ENCODE peak calls at places on chromosomes 12 and 14, in four cellular contexts. J, A, V and E are unnamed samples. For H3K4me1, the result is how much of the 10 kb centered on the place peaks cover.

GRCh38 chr12:104115587-104115975 is 22.4 kb downstream of the NFYB start:
- DNase-seq in V (no peak), A (no peak), J (no peak), E (no peak)

GRCh38 chr12:12979731-12980259 is 20.3 kb downstream of the HEBP1 start:
- DNase-seq in V (no peak), A (no peak), J (no peak), E (no peak)

GRCh38 chr14:69901113-69901951 is 22.1 kb downstream of the SMOC1 start:
- DNase-seq in A (peak), V (no peak), J (no peak), E (no peak)

GRCh38 chr12:52057958-52058576 is 6.8 kb downstream of the NR4A1 start:
- DNase-seq in A (no peak), V (no peak), J (no peak), E (no peak)

GRCh38 chr12:104736307-104736706 is 221.8 kb downstream of the SLC41A2 start:
- DNase-seq in A (no peak), J (no peak), V (no peak), E (no peak)

GRCh38 chr14:102804858-102805257 is 27.6 kb downstream of the TRAF3 start:
- DNase-seq in A (no peak), J (no peak), V (no peak), E (no peak)

GRCh38 chr12:92696240-92696639 is 6.5 kb upstream of the PLEKHG7 start:
- DNase-seq in V (no peak), J (no peak), A (no peak), E (peak)

GRCh38 chr12:49748800-49749199 is 7.4 kb downstream of the TMBIM6 start:
- DNase-seq in J (no peak), V (no peak), A (no peak), E (no peak)

GRCh38 chr12:51005671-51006070 is 20.5 kb downstream of the SLC11A2 start:
- DNase-seq in A (peak), V (no peak), J (no peak), E (no peak)

GRCh38 chr14:23569443-23570151 is 2.0 kb upstream of the AP1G2 start:
- DNase-seq in A (peak), V (no peak), J (no peak), E (peak)

GRCh38 chr12:120199595-120200306 is 1.2 kb downstream of the RPLP0 start:
- DNase-seq in A (no peak), J (no peak), V (no peak), E (no peak)

GRCh38 chr14:68423686-68424085 is 369.2 kb downstream of the ZFP36L1 start:
- DNase-seq in J (no peak), A (no peak), V (no peak), E (no peak)

GRCh38 chr12:4277856-4278581 is 4.5 kb downstream of the CCND2 start:
- DNase-seq in J (no peak), V (no peak), A (no peak), E (no peak)

GRCh38 chr12:96719671-96720362 is 187.2 kb upstream of the NEDD1 start:
- DNase-seq in A (no peak), J (no peak), V (no peak), E (no peak)
- H3K4me3 ChIP-seq in A (peak), J (peak), V (peak), E (no peak)

GRCh38 chr12:132131229-132131628 is 12.9 kb downstream of the DDX51 start:
- DNase-seq in V (no peak), J (no peak), A (no peak), E (no peak)
- H3K4me1 ChIP-seq in V (under half), J (under half), A (under half), E (under half)

DNA sequence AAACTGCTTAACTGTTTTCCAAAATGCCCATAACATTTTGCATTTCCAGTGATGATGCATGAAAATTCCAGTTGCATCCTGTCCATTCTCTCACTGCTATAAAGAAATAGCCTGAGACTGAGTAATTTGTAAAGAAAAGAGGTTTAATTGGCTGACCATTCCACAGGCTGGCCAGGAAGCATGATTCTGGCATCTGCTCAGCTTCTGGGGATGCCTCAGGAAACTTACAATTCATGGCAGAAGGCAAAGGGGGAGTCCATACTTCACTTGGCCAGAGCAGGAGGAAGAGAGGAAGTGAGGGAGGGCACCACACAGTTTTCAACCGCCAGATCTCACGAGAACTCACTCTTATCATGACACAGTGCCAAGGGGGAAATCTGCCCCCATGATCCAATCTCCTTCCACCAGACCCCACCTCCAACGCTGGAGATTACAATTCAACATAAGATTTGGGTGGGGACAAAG is 18.2 kb upstream of the CLEC2D start:
- DNase-seq in V (no peak), A (no peak), J (peak), E (no peak)
- H3K4me3 ChIP-seq in V (no peak), A (no peak), J (peak), E (no peak)

GRCh38 chr14:63899953-63900352 is 47.1 kb downstream of the SYNE2 start:
- DNase-seq in V (no peak), J (no peak), A (no peak), E (no peak)
- H3K4me1 ChIP-seq in V (under half), J (under half), A (under half), E (half or more)

DNA sequence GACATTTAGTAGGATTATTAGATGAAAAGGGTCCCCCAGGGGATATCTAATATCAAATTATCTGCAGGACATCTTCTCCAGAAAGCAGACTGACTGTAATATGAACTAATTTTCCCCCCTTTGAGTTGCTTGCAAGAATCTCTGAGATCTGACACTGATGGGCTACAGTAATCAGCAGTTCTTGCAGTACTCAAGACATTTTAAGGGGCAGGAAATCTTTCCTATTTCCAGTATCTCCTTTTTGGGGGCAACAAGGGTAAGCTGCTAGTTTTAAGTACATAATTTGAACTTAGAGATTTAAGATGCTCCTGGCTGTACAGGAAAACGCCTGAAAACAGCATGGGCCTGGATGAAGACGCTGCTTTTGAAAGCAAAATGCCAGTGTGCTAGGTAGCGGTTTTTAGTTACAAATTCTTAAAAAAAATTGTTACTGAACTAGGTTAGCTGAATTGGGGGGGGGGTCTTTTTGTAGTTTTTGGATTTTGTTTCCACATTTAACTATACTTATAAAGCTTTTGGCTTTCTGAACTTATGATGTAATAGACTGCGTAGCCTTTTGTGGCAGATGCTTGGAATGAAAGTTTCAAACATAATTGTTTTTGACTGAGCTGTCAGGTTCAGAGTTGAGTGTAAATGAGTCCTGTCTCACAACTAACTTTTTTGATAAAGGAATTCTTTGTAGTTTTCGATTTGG is 2.3 kb downstream of the FRMD6 start:
- DNase-seq in A (no peak), J (no peak), V (no peak), E (no peak)
- H3K4me3 ChIP-seq in A (peak), J (no peak), V (peak), E (peak)

DNA sequence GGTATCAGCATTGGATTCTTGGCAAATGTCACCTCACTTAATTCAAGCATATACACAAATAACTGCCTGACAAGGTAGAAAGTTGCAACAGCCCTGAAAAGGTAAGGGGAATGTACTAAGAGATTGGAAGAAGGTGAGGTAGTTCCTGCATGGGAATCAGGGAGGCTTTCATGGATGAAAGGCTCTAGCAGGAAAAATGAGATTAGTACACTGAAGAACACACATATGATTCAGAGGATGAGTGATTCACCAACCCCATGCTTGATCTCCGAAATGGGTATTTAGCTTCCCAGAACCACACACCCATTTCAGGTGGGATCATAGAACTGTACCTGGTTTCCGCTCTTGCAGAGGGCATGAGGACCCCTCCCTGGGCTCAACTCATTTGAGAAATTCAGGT is 65.8 kb downstream of the PAH start:
- DNase-seq in V (no peak), J (no peak), A (no peak), E (no peak)
- H3K4me1 ChIP-seq in V (under half), J (under half), A (under half), E (under half)

DNA sequence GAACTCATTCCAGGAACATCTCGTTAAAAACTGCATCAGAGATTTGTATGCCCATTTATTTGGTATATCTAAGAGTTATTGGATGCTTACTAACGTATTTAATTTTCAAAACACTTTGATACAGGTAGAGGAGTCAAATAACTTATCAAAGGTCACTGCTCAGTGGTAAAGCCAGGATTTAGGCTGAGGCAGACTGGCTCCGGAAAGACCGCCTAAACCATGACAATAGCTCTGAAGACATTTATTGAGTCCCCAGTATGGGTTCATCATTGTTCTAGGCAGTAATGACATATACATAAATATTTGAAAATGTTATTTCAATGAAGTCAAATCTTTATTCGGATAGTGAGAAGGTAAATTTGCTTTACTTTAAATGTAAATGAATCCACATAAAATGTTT is 30.3 kb downstream of the WBP11 start:
- DNase-seq in V (no peak), J (no peak), A (no peak), E (no peak)
- H3K4me3 ChIP-seq in V (no peak), J (no peak), A (no peak), E (no peak)